ENCODE peak calls at places on chromosomes 2 and 18, in four cellular contexts. C is HepG2, A is GM12878, M is K562. Q is an unnamed sample.
A peak's percentile ranks its signal among the peaks of the same experiment; 100 is the strongest.

GRCh38 chr18:63888473-63889190 is 1.1 kb downstream of the SERPINB2 start:
- DNase-seq in M (no peak), C (no peak), A (no peak), Q (no peak)

GRCh38 chr2:42105330-42106256 is 57.8 kb downstream of the PKDCC start:
- DNase-seq in A (peak; percentile 59), M (no peak), C (peak; percentile 88), Q (no peak)

GRCh38 chr2:43818761-43819160 is 19.9 kb downstream of the ABCG5 start:
- DNase-seq in C (no peak), M (peak; percentile 31), A (no peak), Q (no peak)

GRCh38 chr2:219656523-219656922 is 29.1 kb downstream of the SLC4A3 start:
- DNase-seq in M (no peak), C (no peak), A (no peak), Q (no peak)

GRCh38 chr2:24512404-24512803 is 21.4 kb downstream of the NCOA1 start:
- DNase-seq in M (no peak), C (no peak), A (no peak), Q (no peak)

GRCh38 chr18:72460210-72460680 is 83.9 kb downstream of the CBLN2 start:
- DNase-seq in M (no peak), A (no peak), C (no peak), Q (no peak)

GRCh38 chr2:198706683-198707082 is 751.1 kb downstream of the SATB2 start:
- DNase-seq in M (no peak), C (no peak), A (no peak), Q (no peak)

GRCh38 chr2:37599688-37600525 is 71.5 kb downstream of the CDC42EP3 start:
- DNase-seq in A (no peak), M (no peak), C (no peak), Q (no peak)

GRCh38 chr2:203819434-203820133 is 48.0 kb upstream of the CTLA4 start:
- DNase-seq in M (no peak), A (no peak), C (peak; percentile 97), Q (no peak)

GRCh38 chr2:20317690-20318089 is 33.0 kb downstream of the PUM2 start:
- DNase-seq in A (no peak), M (no peak), C (no peak), Q (no peak)

GRCh38 chr2:225584821-225585220 is 185.3 kb downstream of the NYAP2 start:
- DNase-seq in C (no peak), M (no peak), A (no peak), Q (peak; percentile 53)

GRCh38 chr2:190792956-190793888 is 87.4 kb upstream of the GLS start:
- DNase-seq in A (no peak), C (no peak), M (no peak), Q (no peak)

GRCh38 chr2:98473995-98474780 is 29.5 kb downstream of the INPP4A start:
- DNase-seq in M (no peak), C (no peak), A (no peak), Q (no peak)

GRCh38 chr18:62450175-62450545 is 72.7 kb upstream of the ZCCHC2 start:
- DNase-seq in M (no peak), C (no peak), A (no peak), Q (no peak)

GRCh38 chr2:113166187-113166645 is 7.6 kb upstream of the PSD4 start:
- DNase-seq in C (peak; percentile 50), A (no peak), M (no peak), Q (no peak)

GRCh38 chr2:218898109-218898878 is 17.6 kb downstream of the WNT10A start:
- DNase-seq in C (peak; percentile 33), M (peak; percentile 76), A (no peak), Q (peak; percentile 94)

GRCh38 chr2:136019304-136019703 is 33.9 kb upstream of the DARS1 start:
- DNase-seq in M (no peak), A (peak; percentile 40), C (no peak), Q (peak; percentile 23)

GRCh38 chr2:86398911-86399474 is 42.2 kb upstream of the KDM3A start:
- DNase-seq in A (no peak), M (no peak), C (no peak), Q (no peak)

GRCh38 chr2:163736433-163737168 is 793 bp upstream of the FIGN start:
- DNase-seq in A (no peak), C (peak; percentile 58), M (no peak), Q (peak; percentile 83)

GRCh38 chr2:179266271-179266670 is 1.6 kb upstream of the SESTD1 start:
- DNase-seq in C (no peak), A (no peak), M (no peak), Q (no peak)

GRCh38 chr18:12422936-12423335 is 15.2 kb downstream of the PRELID3A start:
- DNase-seq in M (no peak), A (no peak), C (peak; percentile 35), Q (peak; percentile 53)

GRCh38 chr2:73931531-73932500 is 5.1 kb downstream of the DGUOK start:
- DNase-seq in M (no peak), C (no peak), A (no peak), Q (no peak)

GRCh38 chr2:36892805-36893204 is 73.5 kb downstream of the STRN start:
- DNase-seq in C (no peak), M (no peak), A (no peak), Q (no peak)

GRCh38 chr2:76610451-76610850 is 899.7 kb upstream of the GCFC2 start:
- DNase-seq in C (no peak), A (no peak), M (no peak), Q (no peak)

GRCh38 chr2:20196053-20196880 is 28.7 kb downstream of the SDC1 start:
- DNase-seq in C (peak; percentile 74), M (no peak), A (no peak), Q (no peak)

GRCh38 chr2:179938026-179938425 is 69.1 kb downstream of the CWC22 start:
- DNase-seq in C (no peak), M (no peak), A (no peak), Q (no peak)

GRCh38 chr2:119696005-119696404 is 17.0 kb downstream of the TMEM177 start:
- DNase-seq in A (no peak), C (no peak), M (no peak), Q (no peak)

GRCh38 chr2:31240406-31241365 is 6.7 kb downstream of the EHD3 start:
- DNase-seq in A (no peak), C (no peak), M (no peak), Q (no peak)

GRCh38 chr2:85933753-85934594 is 45.2 kb upstream of the ST3GAL5 start:
- DNase-seq in C (no peak), M (peak; percentile 77), A (no peak), Q (no peak)

GRCh38 chr2:10265328-10266132 is 37.2 kb upstream of the HPCAL1 start:
- DNase-seq in A (no peak), C (no peak), M (no peak), Q (no peak)

GRCh38 chr2:154556146-154556545 is 142.3 kb upstream of the KCNJ3 start:
- DNase-seq in M (no peak), A (no peak), C (no peak), Q (no peak)

GRCh38 chr18:75489493-75490190 is 62.1 kb upstream of the SMIM21 start:
- DNase-seq in M (no peak), C (peak; percentile 7), A (no peak), Q (no peak)

GRCh38 chr2:10779776-10780490 is 32.7 kb downstream of the PDIA6 start:
- DNase-seq in C (no peak), A (no peak), M (no peak), Q (no peak)

DNA sequence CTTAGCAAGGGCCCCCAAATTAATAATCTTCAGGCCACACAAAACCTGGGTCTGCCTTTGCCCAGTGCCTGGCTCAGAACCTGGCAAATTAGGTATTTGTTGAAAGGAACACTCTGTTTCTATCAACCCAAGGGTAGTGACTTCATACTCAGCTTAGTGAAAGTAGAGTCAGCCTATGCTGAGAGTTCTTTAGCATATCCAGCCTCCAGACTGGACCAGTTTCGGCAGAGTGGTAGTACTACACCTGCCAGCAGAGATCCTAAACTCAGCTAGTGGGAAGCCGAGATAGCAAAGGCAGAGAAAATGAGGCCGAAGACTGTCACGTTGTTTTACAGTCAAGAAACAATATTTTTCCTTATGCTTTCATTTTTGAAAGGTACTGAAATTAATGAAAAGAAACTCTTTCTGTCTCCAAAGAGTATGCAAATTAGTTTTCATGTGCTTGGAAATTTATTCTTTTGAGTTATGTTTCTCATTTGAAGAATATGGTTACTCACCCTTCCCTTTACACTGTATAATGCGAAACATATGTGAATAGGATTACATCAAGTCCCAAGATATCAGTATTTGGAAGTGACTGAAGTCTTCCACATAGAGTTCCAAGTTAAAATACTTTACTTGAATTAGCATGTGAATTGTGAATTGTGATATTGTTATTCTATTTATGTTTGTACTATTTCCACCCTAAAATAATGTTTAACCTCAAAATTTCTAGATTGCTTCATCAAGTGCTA is 52.2 kb upstream of the UGP2 start:
- DNase-seq in A (no peak), C (no peak), M (no peak), Q (no peak)
- H3K27ac ChIP-seq in A (no peak overlapping the region), C (no peak overlapping the region), M (no peak overlapping the region), Q (peak overlapping the region; percentile 64)

GRCh38 chr2:16161768-16162490 is 221.6 kb downstream of the MYCN start:
- DNase-seq in A (no peak), C (no peak), M (no peak), Q (no peak)
- TF ChIP-seq FOXM1 in A (no peak), C (no peak), M (no peak), Q (no peak)

DNA sequence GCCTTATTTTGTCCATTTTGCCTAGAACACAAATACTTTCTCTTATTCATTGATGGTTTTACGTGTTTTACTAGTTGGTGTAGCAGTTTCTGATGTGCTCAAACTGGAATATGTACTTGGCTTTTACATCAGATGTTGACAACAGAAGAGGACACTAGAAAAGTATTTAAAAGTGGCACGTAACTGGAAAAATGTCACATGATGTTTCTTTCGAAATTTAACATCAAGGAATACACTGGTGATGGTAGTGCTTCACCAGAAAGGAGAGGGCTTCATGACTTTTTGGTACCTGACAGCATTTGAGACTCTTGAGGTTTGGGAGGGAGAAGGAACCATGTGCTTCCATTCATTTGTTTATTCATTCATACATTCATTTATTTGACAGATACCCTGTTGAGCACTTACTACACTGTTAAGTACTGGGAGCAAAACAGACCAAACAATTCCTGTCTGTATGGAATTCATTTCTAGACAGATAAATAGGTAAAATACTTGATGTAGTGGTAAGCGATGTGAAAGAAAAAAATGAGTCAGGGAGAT is 1.5 kb downstream of the GIGYF2 start:
- DNase-seq in C (no peak), M (no peak), A (no peak), Q (no peak)
- H3K27ac ChIP-seq in C (peak overlapping the region; percentile 87), M (peak overlapping the region; percentile 88), A (peak overlapping the region; percentile 2), Q (no peak overlapping the region)

GRCh38 chr2:146952691-146953090 is 892.1 kb upstream of the ACVR2A start:
- DNase-seq in M (no peak), C (no peak), A (no peak), Q (no peak)
- TF ChIP-seq FOXM1 in M (no peak), C (no peak), A (no peak), Q (no peak)